ENCODE peak calls at places on chromosome 21, in five cellular contexts. Q is upper lobe of left lung; T is lower lobe of right lung; H is psoas muscle; D is CD8-positive, alpha-beta memory T cell. R is an unnamed sample. For H3K9me3, the result is how much of the 10 kb centered on the place peaks cover.

GRCh38 chr21:46616656-46617055 is 11.8 kb upstream of the S100B start:
- DNase-seq in Q (no peak), T (no peak), H (no peak), D (no peak), R (no peak)

GRCh38 chr21:41691205-41692203 is 75.3 kb downstream of the RIPK4 start:
- DNase-seq in Q (no peak), T (no peak), H (no peak), D (no peak), R (no peak)

GRCh38 chr21:41642399-41642798 is 124.5 kb downstream of the RIPK4 start:
- DNase-seq in Q (no peak), T (no peak), H (no peak), D (no peak), R (no peak)

GRCh38 chr21:38269567-38269917 is 12.8 kb downstream of the KCNJ15 start:
- DNase-seq in Q (no peak), T (no peak), H (no peak), D (no peak), R (no peak)

GRCh38 chr21:36156815-36157670 is at the start of gene DOP1B:
- DNase-seq in Q (no peak), T (no peak), H (peak), D (peak), R (peak)

GRCh38 chr21:29293495-29293894 is 5.2 kb upstream of the BACH1 start:
- DNase-seq in Q (no peak), T (no peak), H (no peak), D (no peak), R (no peak)

GRCh38 chr21:41620982-41621381 is 113.0 kb upstream of the TMPRSS2 start:
- DNase-seq in Q (no peak), T (no peak), H (no peak), D (no peak), R (no peak)

GRCh38 chr21:41435728-41436127 is 9.7 kb downstream of the MX1 start:
- DNase-seq in Q (no peak), T (no peak), H (no peak), D (no peak), R (no peak)

GRCh38 chr21:41460578-41461527 is 34.8 kb downstream of the MX1 start:
- DNase-seq in Q (peak), T (peak), H (peak), D (peak), R (peak)

GRCh38 chr21:36209626-36210171 is 53.1 kb downstream of the DOP1B start:
- DNase-seq in Q (no peak), T (peak), H (no peak), D (peak), R (peak)

GRCh38 chr21:36892201-36892600 is 74.3 kb downstream of the HLCS start:
- DNase-seq in Q (no peak), T (no peak), H (no peak), D (no peak), R (no peak)

GRCh38 chr21:33449650-33450049 is 30.1 kb downstream of the TMEM50B start:
- DNase-seq in Q (no peak), T (no peak), H (no peak), D (no peak), R (no peak)

GRCh38 chr21:38476385-38476784 is 21.9 kb downstream of the ERG start:
- DNase-seq in Q (no peak), T (no peak), H (no peak), D (no peak), R (no peak)

GRCh38 chr21:31316488-31317169 is 27.4 kb downstream of the TIAM1 start:
- DNase-seq in Q (no peak), T (no peak), H (no peak), D (no peak), R (no peak)

GRCh38 chr21:35145626-35146236 is 96.6 kb upstream of the RUNX1 start:
- DNase-seq in Q (no peak), T (no peak), H (no peak), D (no peak), R (no peak)

GRCh38 chr21:42036313-42036712 is 26.2 kb upstream of the ZBTB21 start:
- DNase-seq in Q (no peak), T (no peak), H (no peak), D (no peak), R (no peak)

GRCh38 chr21:46397993-46398392 is 60.7 kb upstream of the DIP2A start:
- DNase-seq in Q (no peak), T (no peak), H (no peak), D (no peak), R (no peak)

GRCh38 chr21:32516729-32517649 is 68.3 kb downstream of the TCP10L start:
- DNase-seq in Q (no peak), T (no peak), H (no peak), D (no peak), R (no peak)

GRCh38 chr21:35340273-35340672 is 291.2 kb upstream of the RUNX1 start:
- DNase-seq in Q (no peak), T (no peak), H (no peak), D (no peak), R (no peak)

GRCh38 chr21:45768741-45769049 is 125.2 kb downstream of the PCBP3 start:
- DNase-seq in Q (no peak), T (no peak), H (no peak), D (no peak), R (no peak)

GRCh38 chr21:25183577-25183976 is 423.7 kb downstream of the MRPL39 start:
- DNase-seq in Q (no peak), T (no peak), H (no peak), D (no peak), R (no peak)
- H3K9me3 ChIP-seq in Q (under half), T (under half), H (under half), D (under half), R (under half)

GRCh38 chr21:25465263-25465662 is 142.0 kb downstream of the MRPL39 start:
- DNase-seq in Q (no peak), T (no peak), H (no peak), D (no peak), R (no peak)
- H3K9me3 ChIP-seq in Q (under half), T (under half), H (under half), D (under half), R (under half)

GRCh38 chr21:43313939-43314405 is 113.0 kb downstream of the SIK1 start:
- DNase-seq in Q (peak), T (no peak), H (peak), D (no peak), R (no peak)

GRCh38 chr21:43312011-43312410 is 114.9 kb downstream of the SIK1 start:
- DNase-seq in Q (no peak), T (no peak), H (no peak), D (no peak), R (no peak)

GRCh38 chr21:43312751-43313169 is 114.2 kb downstream of the SIK1 start:
- DNase-seq in Q (no peak), T (no peak), H (peak), D (no peak), R (no peak)

GRCh38 chr21:43311303-43311817 is 115.6 kb downstream of the SIK1 start:
- DNase-seq in Q (no peak), T (peak), H (peak), D (no peak), R (no peak)

GRCh38 chr21:43313221-43313938 is 113.6 kb downstream of the SIK1 start:
- DNase-seq in Q (peak), T (no peak), H (peak), D (no peak), R (no peak)
- H3K9me3 ChIP-seq in Q (under half), T (under half), H (under half), D (under half), R (under half)

GRCh38 chr21:18220498-18220897 is 24.1 kb upstream of the CHODL start:
- DNase-seq in Q (no peak), T (no peak), H (no peak), D (no peak), R (no peak)
- H3K9me3 ChIP-seq in Q (under half), T (under half), H (under half), D (under half), R (under half)

GRCh38 chr21:44740721-44741120 is 29.3 kb upstream of the TSPEAR start:
- DNase-seq in Q (peak), T (no peak), H (no peak), D (no peak), R (no peak)
- H3K9me3 ChIP-seq in Q (under half), T (under half), H (under half), D (under half), R (under half)

GRCh38 chr21:39842741-39843146 is 24.5 kb upstream of the PCP4 start:
- DNase-seq in Q (no peak), T (no peak), H (no peak), D (no peak), R (no peak)

GRCh38 chr21:39843916-39844315 is 23.3 kb upstream of the PCP4 start:
- DNase-seq in Q (no peak), T (no peak), H (no peak), D (no peak), R (no peak)

GRCh38 chr21:39843483-39843882 is 23.8 kb upstream of the PCP4 start:
- DNase-seq in Q (no peak), T (no peak), H (no peak), D (no peak), R (no peak)

GRCh38 chr21:39837861-39838359 is 29.3 kb upstream of the PCP4 start:
- DNase-seq in Q (no peak), T (no peak), H (no peak), D (no peak), R (no peak)

DNA sequence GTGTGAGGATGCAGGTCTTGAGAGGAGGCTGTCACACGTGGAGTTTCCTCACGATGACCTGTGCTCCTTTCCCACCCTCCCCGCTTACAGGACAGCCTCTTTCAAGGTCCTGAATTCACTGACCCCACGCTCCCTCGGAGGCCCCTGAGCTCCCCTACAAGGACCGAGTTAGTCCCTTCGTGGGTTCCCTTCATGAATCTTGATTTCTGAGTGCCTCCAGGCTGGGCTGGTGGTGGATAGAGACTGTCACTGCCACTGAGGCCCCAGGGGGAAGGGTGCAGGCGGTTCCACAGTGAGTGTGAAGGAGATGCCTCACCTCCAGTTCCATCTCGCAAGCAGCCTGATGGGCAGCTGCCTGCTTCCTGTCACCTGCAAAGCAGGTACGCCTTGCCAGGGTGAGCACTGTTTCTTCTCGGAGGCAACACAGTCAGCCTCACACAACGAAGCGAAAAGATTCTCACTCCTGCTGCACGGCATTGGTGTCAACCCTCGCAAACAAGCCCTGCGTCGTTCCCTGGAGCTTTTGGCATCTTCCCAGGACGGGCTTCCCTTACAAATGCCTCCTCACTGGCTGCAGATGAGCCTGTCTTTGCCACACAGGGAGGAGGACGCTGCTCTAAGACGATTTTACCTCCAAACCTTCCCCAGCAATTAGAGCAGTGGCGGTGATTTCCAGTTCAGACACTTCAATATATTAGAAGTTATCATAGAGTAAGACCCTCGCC is 26.7 kb upstream of the PCP4 start:
- DNase-seq in Q (no peak), T (no peak), H (no peak), D (no peak), R (no peak)
- H3K9me3 ChIP-seq in Q (under half), T (under half), H (under half), D (under half), R (under half)

DNA sequence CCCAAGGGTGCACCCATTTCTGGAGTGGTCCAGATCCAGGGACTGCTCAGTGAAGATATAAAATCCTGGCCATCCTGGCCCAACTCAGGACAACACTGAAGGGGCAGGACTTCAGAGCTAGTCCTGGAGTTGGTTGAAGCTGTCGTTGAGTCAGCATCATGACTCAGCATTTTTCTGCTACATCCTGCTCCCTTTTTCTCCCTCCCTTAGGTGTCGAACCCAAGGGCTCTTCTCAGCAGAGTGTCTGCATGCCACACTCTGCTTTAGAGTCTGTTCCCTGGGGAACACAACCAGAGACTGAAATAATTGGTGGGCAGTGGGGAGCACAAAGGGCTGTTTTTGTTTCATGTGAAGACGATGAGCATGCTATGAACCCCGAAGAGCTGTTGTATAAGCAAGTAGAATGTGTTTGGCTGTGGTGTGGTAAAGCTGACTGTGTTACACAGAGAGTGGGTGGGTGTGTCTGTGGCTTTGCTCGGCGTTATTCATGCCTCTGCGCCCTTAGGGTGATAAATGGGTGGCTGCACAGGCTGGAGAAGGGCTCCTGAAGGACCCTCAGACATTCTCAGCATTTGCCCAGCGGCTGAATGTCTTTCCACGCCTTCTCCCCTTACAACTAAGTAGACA is 167.2 kb downstream of the CYYR1 start:
- DNase-seq in Q (no peak), T (no peak), H (no peak), D (no peak), R (no peak)
- H3K9me3 ChIP-seq in Q (under half), T (under half), H (under half), D (under half), R (under half)

GRCh38 chr21:27571706-27572105 is 604.8 kb upstream of the ADAMTS5 start:
- DNase-seq in Q (no peak), T (no peak), H (no peak), D (no peak), R (no peak)
- H3K9me3 ChIP-seq in Q (under half), T (under half), H (under half), D (under half), R (under half)

DNA sequence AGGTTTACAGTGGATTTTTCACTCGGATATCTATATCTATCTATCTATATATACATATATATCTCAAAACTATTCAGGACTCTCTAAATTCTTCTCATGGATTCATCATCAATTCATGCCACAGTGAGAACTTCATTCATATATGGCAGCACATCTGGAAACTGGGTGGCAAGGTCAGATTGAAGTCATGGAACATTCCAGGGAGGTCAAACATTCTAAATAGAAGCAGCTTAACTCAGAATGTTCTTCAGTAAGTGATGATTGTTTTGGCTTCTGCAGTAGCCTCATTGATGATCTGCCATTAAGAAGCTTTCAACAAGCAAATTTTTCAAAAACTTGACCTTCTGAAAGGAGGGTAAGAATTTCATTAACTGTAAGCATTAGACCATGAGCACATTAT is 46.9 kb upstream of the ADAMTS1 start:
- DNase-seq in Q (no peak), T (no peak), H (no peak), D (no peak), R (no peak)
- H3K9me3 ChIP-seq in Q (under half), T (under half), H (under half), D (under half), R (under half)

GRCh38 chr21:25254491-25255174 is 352.6 kb downstream of the MRPL39 start:
- DNase-seq in Q (no peak), T (no peak), H (no peak), D (no peak), R (no peak)
- H3K9me3 ChIP-seq in Q (under half), T (under half), H (under half), D (under half), R (under half)

R was measured in T-helper 17 cell.